ENCODE peak calls at places on chromosome 11, in eight cellular contexts. X, V, Q, M, L, B, U and S are unnamed samples.

GRCh38 chr11:31806944-31807790 is 4.0 kb downstream of the PAX6 start:
- DNase-seq in X (no peak), V (peak), Q (no peak), M (no peak), L (no peak), B (no peak), U (no peak), S (no peak)

GRCh38 chr11:80593981-80594380 is 1153.2 kb upstream of the TENM4 start:
- DNase-seq in X (peak), V (no peak), Q (no peak), M (no peak), L (peak), B (peak), U (no peak), S (no peak)

GRCh38 chr11:120645639-120646038 is 134.1 kb downstream of the GRIK4 start:
- DNase-seq in X (no peak), V (no peak), Q (no peak), M (no peak), L (no peak), B (no peak), U (no peak), S (no peak)

GRCh38 chr11:63937713-63938480 is 905 bp upstream of the NAA40 start:
- DNase-seq in X (no peak), V (peak), Q (no peak), M (no peak), L (no peak), B (no peak), U (no peak), S (no peak)

GRCh38 chr11:122816701-122817100 is 21.6 kb upstream of the CRTAM start:
- DNase-seq in X (no peak), V (no peak), Q (no peak), M (no peak), L (no peak), B (peak), U (no peak), S (no peak)

GRCh38 chr11:114171257-114172054 is 111.9 kb downstream of the ZBTB16 start:
- DNase-seq in X (no peak), V (no peak), Q (peak), M (no peak), L (no peak), B (peak), U (peak), S (peak)

GRCh38 chr11:108669711-108670110 is 4.8 kb downstream of the DDX10 start:
- DNase-seq in X (no peak), V (no peak), Q (no peak), M (no peak), L (no peak), B (no peak), U (no peak), S (no peak)

GRCh38 chr11:40288212-40288803 is 1171.1 kb downstream of the LRRC4C start:
- DNase-seq in X (no peak), V (no peak), Q (no peak), M (no peak), L (no peak), B (no peak), U (no peak), S (no peak)

GRCh38 chr11:135006800-135007199 is 594.8 kb upstream of the B3GAT1 start:
- DNase-seq in X (no peak), V (peak), Q (no peak), M (no peak), L (no peak), B (no peak), U (no peak), S (no peak)

GRCh38 chr11:84981296-84981695 is 645.8 kb downstream of the DLG2 start:
- DNase-seq in X (no peak), V (no peak), Q (no peak), M (no peak), L (no peak), B (no peak), U (no peak), S (no peak)